ENCODE peak calls at places on chromosomes 11 and 22, in ten cellular contexts. N is posterior vena cava; F is NT2/D1; X is activated CD4-positive, CD25-positive, alpha-beta regulatory T cell; O is T-helper 17 cell; A is hepatocyte; K is NCI-H1105 treated with DMSO at 0.1 percent for 48 hours; T is Caco-2; P is EH; C is omental fat pad. U is an unnamed sample.

GRCh38 chr22:36935694-36936093 is 22.3 kb downstream of the CSF2RB start:
- DNase-seq in N (no peak), F (no peak), X (no peak), O (no peak), A (no peak), K (no peak), T (no peak), P (no peak), C (no peak), U (no peak)

GRCh38 chr22:20099099-20099711 is 16.7 kb upstream of the RANBP1 start:
- DNase-seq in N (no peak), F (no peak), X (no peak), O (no peak), A (no peak), K (no peak), T (no peak), P (no peak), C (no peak), U (no peak)

GRCh38 chr11:125390949-125391348 is 105.1 kb downstream of the FEZ1 start:
- DNase-seq in N (no peak), F (no peak), X (no peak), O (no peak), A (no peak), K (no peak), T (no peak), P (peak; percentile 87), C (no peak), U (no peak)

GRCh38 chr11:14974723-14975587 is 2.8 kb upstream of the CALCA start:
- DNase-seq in N (peak; percentile 80), F (peak; percentile 60), X (peak; percentile 25), O (peak; percentile 16), A (peak; percentile 64), K (no peak), T (peak; percentile 65), P (peak; percentile 30), C (no peak), U (no peak)

GRCh38 chr11:14248577-14248976 is 110.4 kb downstream of the RRAS2 start:
- DNase-seq in N (no peak), F (peak; percentile 58), X (no peak), O (no peak), A (no peak), K (peak; percentile 8), T (no peak), P (no peak), C (no peak), U (no peak)

GRCh38 chr11:117822031-117822521 is 2.5 kb downstream of the FXYD2 start:
- DNase-seq in N (peak; percentile 84), F (no peak), X (peak; percentile 43), O (no peak), A (peak; percentile 62), K (peak; percentile 10), T (peak; percentile 66), P (no peak), C (no peak), U (no peak)

GRCh38 chr11:5596611-5597201 is at the start of gene TRIM6:
- DNase-seq in N (peak; percentile 87), F (peak; percentile 46), X (no peak), O (no peak), A (peak; percentile 80), K (no peak), T (peak; percentile 34), P (peak; percentile 56), C (peak; percentile 33), U (peak; percentile 60)

GRCh38 chr22:42799462-42800405 is 57.3 kb downstream of the ARFGAP3 start:
- DNase-seq in N (peak; percentile 23), F (no peak), X (no peak), O (no peak), A (no peak), K (no peak), T (no peak), P (peak; percentile 30), C (no peak), U (no peak)

GRCh38 chr11:76946223-76946622 is 85.5 kb downstream of the ACER3 start:
- DNase-seq in N (no peak), F (no peak), X (no peak), O (no peak), A (no peak), K (no peak), T (no peak), P (no peak), C (no peak), U (no peak)